ENCODE peak calls at places on chromosomes 7 and 10, in six cellular contexts. One of them, this sample, is unnamed.

GRCh38 chr7:155206286-155207020 is 91.2 kb upstream of the INSIG1 start:
- DNase-seq in HL-60: peak; percentile 84
- DNase-seq in RWPE1: no peak
- DNase-seq in gastrocnemius medialis: peak; percentile 49
- DNase-seq in prostate gland: no peak
- DNase-seq in endothelial cell of umbilical vein: peak; percentile 98
- DNase-seq in this sample: peak; percentile 89

GRCh38 chr7:68245688-68246087 is 1249.1 kb downstream of the TYW1 start:
- DNase-seq in RWPE1: no peak
- DNase-seq in endothelial cell of umbilical vein: no peak
- DNase-seq in HL-60: no peak
- DNase-seq in prostate gland: no peak
- DNase-seq in gastrocnemius medialis: no peak
- DNase-seq in this sample: no peak

GRCh38 chr10:33335800-33336605 is 1.5 kb upstream of the NRP1 start:
- DNase-seq in gastrocnemius medialis: peak; percentile 36
- DNase-seq in HL-60: no peak
- DNase-seq in RWPE1: peak; percentile 50
- DNase-seq in endothelial cell of umbilical vein: peak; percentile 36
- DNase-seq in prostate gland: peak; percentile 31
- DNase-seq in this sample: peak; percentile 39

GRCh38 chr7:50658696-50659095 is 93.5 kb upstream of the DDC start:
- DNase-seq in endothelial cell of umbilical vein: no peak
- DNase-seq in RWPE1: no peak
- DNase-seq in HL-60: no peak
- DNase-seq in prostate gland: no peak
- DNase-seq in gastrocnemius medialis: peak; percentile 88
- DNase-seq in this sample: no peak

GRCh38 chr7:4645241-4645640 is 36.9 kb upstream of the FOXK1 start:
- DNase-seq in gastrocnemius medialis: no peak
- DNase-seq in prostate gland: no peak
- DNase-seq in endothelial cell of umbilical vein: no peak
- DNase-seq in RWPE1: no peak
- DNase-seq in HL-60: no peak
- DNase-seq in this sample: no peak

GRCh38 chr10:72691470-72692056 is 380 bp upstream of the MCU start:
- DNase-seq in RWPE1: peak; percentile 96
- DNase-seq in HL-60: peak; percentile 98
- DNase-seq in endothelial cell of umbilical vein: no peak
- DNase-seq in gastrocnemius medialis: no peak
- DNase-seq in prostate gland: no peak
- DNase-seq in this sample: peak; percentile 92

GRCh38 chr7:121107923-121108498 is 119.5 kb downstream of the CPED1 start:
- DNase-seq in RWPE1: peak; percentile 38
- DNase-seq in endothelial cell of umbilical vein: peak; percentile 78
- DNase-seq in gastrocnemius medialis: no peak
- DNase-seq in prostate gland: no peak
- DNase-seq in HL-60: peak; percentile 15
- DNase-seq in this sample: peak; percentile 44

GRCh38 chr7:40544277-40544723 is 409.5 kb downstream of the SUGCT start:
- DNase-seq in HL-60: no peak
- DNase-seq in prostate gland: no peak
- DNase-seq in RWPE1: no peak
- DNase-seq in endothelial cell of umbilical vein: no peak
- DNase-seq in gastrocnemius medialis: no peak
- DNase-seq in this sample: no peak

GRCh38 chr7:133489906-133490305 is 237.0 kb downstream of the EXOC4 start:
- DNase-seq in HL-60: no peak
- DNase-seq in endothelial cell of umbilical vein: no peak
- DNase-seq in gastrocnemius medialis: no peak
- DNase-seq in prostate gland: no peak
- DNase-seq in RWPE1: no peak
- DNase-seq in this sample: no peak

GRCh38 chr10:97781541-97782331 is 9.9 kb upstream of the SFRP5 start:
- DNase-seq in HL-60: no peak
- DNase-seq in RWPE1: no peak
- DNase-seq in prostate gland: no peak
- DNase-seq in endothelial cell of umbilical vein: no peak
- DNase-seq in gastrocnemius medialis: no peak
- DNase-seq in this sample: no peak

GRCh38 chr7:32179567-32179966 is 109.4 kb upstream of the PDE1C start:
- DNase-seq in prostate gland: no peak
- DNase-seq in HL-60: no peak
- DNase-seq in endothelial cell of umbilical vein: no peak
- DNase-seq in RWPE1: no peak
- DNase-seq in gastrocnemius medialis: no peak
- DNase-seq in this sample: no peak

GRCh38 chr10:63105811-63106755 is 27.0 kb upstream of the NRBF2 start:
- DNase-seq in HL-60: no peak
- DNase-seq in gastrocnemius medialis: peak; percentile 48
- DNase-seq in endothelial cell of umbilical vein: no peak
- DNase-seq in RWPE1: no peak
- DNase-seq in prostate gland: no peak
- DNase-seq in this sample: peak; percentile 79

GRCh38 chr10:130962240-130963051 is 349.1 kb downstream of the TCERG1L start:
- DNase-seq in RWPE1: no peak
- DNase-seq in prostate gland: no peak
- DNase-seq in HL-60: no peak
- DNase-seq in endothelial cell of umbilical vein: no peak
- DNase-seq in gastrocnemius medialis: no peak
- DNase-seq in this sample: no peak

GRCh38 chr10:43228783-43229207 is 38.1 kb downstream of the RASGEF1A start:
- DNase-seq in HL-60: no peak
- DNase-seq in endothelial cell of umbilical vein: no peak
- DNase-seq in gastrocnemius medialis: no peak
- DNase-seq in RWPE1: no peak
- DNase-seq in prostate gland: no peak
- DNase-seq in this sample: no peak

GRCh38 chr10:34739915-34740314 is 75.2 kb downstream of the PARD3 start:
- DNase-seq in HL-60: no peak
- DNase-seq in endothelial cell of umbilical vein: peak; percentile 82
- DNase-seq in RWPE1: peak; percentile 25
- DNase-seq in prostate gland: peak; percentile 36
- DNase-seq in gastrocnemius medialis: peak; percentile 86
- DNase-seq in this sample: peak; percentile 75

GRCh38 chr10:21514808-21515580 is 10.5 kb downstream of the SKIDA1 start:
- DNase-seq in gastrocnemius medialis: no peak
- DNase-seq in HL-60: no peak
- DNase-seq in endothelial cell of umbilical vein: no peak
- DNase-seq in RWPE1: no peak
- DNase-seq in prostate gland: no peak
- DNase-seq in this sample: no peak
- H3K27ac ChIP-seq in gastrocnemius medialis: no peak overlapping the region
- H3K27ac ChIP-seq in HL-60: no peak overlapping the region
- H3K27ac ChIP-seq in endothelial cell of umbilical vein: no peak overlapping the region
- H3K27ac ChIP-seq in RWPE1: no peak overlapping the region
- H3K27ac ChIP-seq in prostate gland: no peak overlapping the region
- H3K27ac ChIP-seq in this sample: no peak overlapping the region

DNA sequence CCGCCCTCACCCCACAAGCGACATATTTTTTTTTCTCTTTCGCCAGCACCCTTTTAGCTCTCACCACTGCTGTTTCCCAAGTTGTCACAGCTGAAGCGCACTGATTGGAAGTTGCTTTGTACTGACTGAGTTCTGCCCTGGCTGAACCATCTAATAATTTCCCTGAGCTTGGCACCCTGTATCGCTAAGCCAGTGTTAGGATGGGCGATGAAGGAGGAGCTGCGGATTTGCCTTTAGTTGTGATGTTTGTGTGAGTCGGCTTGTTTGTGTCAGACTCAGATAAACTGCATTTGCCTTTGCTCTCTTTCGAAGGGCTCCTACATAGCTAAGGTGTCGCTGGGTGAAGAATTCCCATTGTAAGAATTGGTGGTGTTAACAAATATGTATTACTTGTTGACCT is 1.3 kb upstream of the ATXN7L1 start:
- DNase-seq in prostate gland: no peak
- DNase-seq in RWPE1: no peak
- DNase-seq in gastrocnemius medialis: no peak
- DNase-seq in HL-60: no peak
- DNase-seq in endothelial cell of umbilical vein: no peak
- DNase-seq in this sample: no peak
- TF ChIP-seq CTCF in prostate gland: no peak
- TF ChIP-seq CTCF in RWPE1: no peak
- TF ChIP-seq CTCF in gastrocnemius medialis: no peak
- TF ChIP-seq CTCF in HL-60: no peak
- TF ChIP-seq CTCF in endothelial cell of umbilical vein: no peak
- TF ChIP-seq CTCF in this sample: no peak

DNA sequence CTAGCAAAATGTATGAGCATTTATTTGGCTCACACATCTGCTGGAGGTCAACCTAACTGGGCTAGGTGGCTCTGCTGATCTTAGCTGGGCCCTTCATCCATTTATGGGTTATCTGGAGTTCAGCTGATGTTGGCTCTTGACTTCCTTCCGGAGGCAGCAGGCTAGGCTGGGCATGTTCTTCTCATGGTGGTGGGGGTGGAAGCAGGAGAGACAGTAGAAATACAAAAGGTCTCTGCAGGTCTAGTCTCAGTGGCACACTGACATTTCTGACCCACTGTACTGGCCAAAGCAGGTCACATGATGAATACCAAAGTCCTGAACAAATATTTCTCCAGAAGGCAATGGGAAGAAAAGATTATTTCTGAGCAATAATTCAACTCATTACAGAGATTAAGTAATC is 334.6 kb downstream of the CRPPA start:
- DNase-seq in endothelial cell of umbilical vein: peak; percentile 23
- DNase-seq in gastrocnemius medialis: no peak
- DNase-seq in prostate gland: no peak
- DNase-seq in RWPE1: no peak
- DNase-seq in HL-60: no peak
- DNase-seq in this sample: no peak
- H3K27ac ChIP-seq in endothelial cell of umbilical vein: peak overlapping the region; percentile 2
- H3K27ac ChIP-seq in gastrocnemius medialis: no peak overlapping the region
- H3K27ac ChIP-seq in prostate gland: no peak overlapping the region
- H3K27ac ChIP-seq in RWPE1: peak overlapping the region; percentile 52
- H3K27ac ChIP-seq in HL-60: no peak overlapping the region
- H3K27ac ChIP-seq in this sample: no peak overlapping the region

DNA sequence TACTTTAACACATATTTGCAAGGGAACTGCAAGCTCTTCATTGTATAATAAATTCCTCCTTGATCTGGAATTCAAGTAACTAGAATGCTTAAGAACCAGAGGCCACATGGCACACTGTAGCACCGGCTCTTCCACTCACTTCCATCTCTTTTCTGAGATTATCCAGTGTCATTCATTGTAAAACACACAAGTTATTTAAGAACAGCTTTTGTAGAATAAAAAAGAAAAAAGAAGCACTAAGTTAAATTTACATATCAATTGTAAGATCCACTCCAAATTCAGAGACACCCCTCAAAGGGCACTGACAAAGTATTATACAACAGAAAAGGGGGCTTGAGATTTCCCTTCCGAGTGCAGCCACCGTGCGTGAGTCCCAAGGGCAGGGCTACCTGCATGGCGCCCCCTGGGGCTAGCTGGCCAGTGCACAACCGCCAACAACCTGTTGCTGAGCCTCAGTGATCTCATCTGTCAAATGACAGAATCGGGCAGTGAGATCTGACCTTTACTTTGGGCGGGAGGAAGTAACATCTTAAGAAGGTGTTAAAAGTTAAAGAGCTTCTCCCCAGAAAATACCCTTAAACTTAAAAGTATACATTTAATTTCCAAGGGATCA is 12.5 kb downstream of the GLI3 start:
- DNase-seq in HL-60: no peak
- DNase-seq in RWPE1: no peak
- DNase-seq in prostate gland: no peak
- DNase-seq in gastrocnemius medialis: no peak
- DNase-seq in endothelial cell of umbilical vein: no peak
- DNase-seq in this sample: no peak
- TF ChIP-seq CTCF in HL-60: no peak
- TF ChIP-seq CTCF in RWPE1: no peak
- TF ChIP-seq CTCF in prostate gland: no peak
- TF ChIP-seq CTCF in gastrocnemius medialis: no peak
- TF ChIP-seq CTCF in endothelial cell of umbilical vein: no peak
- TF ChIP-seq CTCF in this sample: peak; percentile 17

DNA sequence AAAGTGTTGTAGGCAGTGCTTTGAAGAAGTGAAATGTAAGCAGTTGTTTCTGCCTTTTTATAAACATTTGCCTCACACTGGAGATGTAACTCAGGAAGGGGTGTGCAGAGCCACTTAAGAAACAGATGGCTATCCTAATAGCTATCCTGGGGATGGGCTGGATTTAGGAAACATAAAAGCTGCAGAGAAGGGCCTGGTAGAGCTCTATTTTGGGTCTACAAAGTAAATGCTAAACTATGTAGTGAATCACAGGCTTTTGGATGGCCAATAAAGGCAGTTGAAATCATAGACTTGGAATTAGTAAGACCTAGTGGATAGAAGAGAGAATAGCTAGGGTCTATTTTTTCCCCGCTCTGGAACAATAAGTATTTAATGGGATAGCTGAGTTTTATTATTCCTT is 79.9 kb upstream of the AGR3 start:
- DNase-seq in gastrocnemius medialis: no peak
- DNase-seq in prostate gland: no peak
- DNase-seq in HL-60: no peak
- DNase-seq in RWPE1: no peak
- DNase-seq in endothelial cell of umbilical vein: no peak
- DNase-seq in this sample: no peak
- H3K27ac ChIP-seq in gastrocnemius medialis: no peak overlapping the region
- H3K27ac ChIP-seq in prostate gland: no peak overlapping the region
- H3K27ac ChIP-seq in HL-60: no peak overlapping the region
- H3K27ac ChIP-seq in RWPE1: no peak overlapping the region
- H3K27ac ChIP-seq in endothelial cell of umbilical vein: no peak overlapping the region
- H3K27ac ChIP-seq in this sample: no peak overlapping the region

DNA sequence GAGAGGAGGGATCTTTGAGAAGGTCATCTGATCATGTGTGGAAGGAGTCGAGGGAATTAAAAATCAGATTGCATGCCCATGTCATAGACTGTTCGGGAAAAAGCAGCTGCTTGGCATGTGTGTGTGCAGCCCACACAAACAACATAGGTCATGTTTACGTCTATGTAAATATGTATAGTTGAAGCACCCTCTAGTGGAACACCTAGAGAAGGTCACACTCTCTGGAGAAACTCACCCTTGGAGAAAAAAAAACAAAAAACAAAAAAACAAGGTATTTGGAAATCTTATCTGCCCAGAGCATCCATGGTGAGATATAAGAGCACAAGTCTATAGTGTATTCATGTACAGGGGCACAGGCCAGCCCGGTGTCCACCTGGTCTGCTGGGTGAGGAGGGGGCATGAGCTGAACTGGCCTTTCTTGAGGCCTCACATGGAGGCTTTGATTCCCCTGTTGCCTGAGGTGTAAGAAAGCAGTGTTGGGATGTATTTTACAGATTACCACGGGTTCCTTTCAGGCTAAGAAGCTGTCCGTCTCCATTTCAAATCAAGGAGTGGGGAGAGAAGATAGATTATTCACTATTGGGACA is 98.0 kb downstream of the NPY start:
- DNase-seq in RWPE1: peak; percentile 66
- DNase-seq in HL-60: no peak
- DNase-seq in endothelial cell of umbilical vein: no peak
- DNase-seq in prostate gland: no peak
- DNase-seq in gastrocnemius medialis: no peak
- DNase-seq in this sample: no peak
- TF ChIP-seq CTCF in RWPE1: no peak
- TF ChIP-seq CTCF in HL-60: no peak
- TF ChIP-seq CTCF in endothelial cell of umbilical vein: peak; percentile 13
- TF ChIP-seq CTCF in prostate gland: peak; percentile 26
- TF ChIP-seq CTCF in gastrocnemius medialis: peak; percentile 18
- TF ChIP-seq CTCF in this sample: peak; percentile 42

This sample was measured in brain microvascular endothelial cell.